ENCODE peak calls at places on chromosomes 7 and 10, in ten cellular contexts. W is ovary, O is K562, J is A549, T is suprapubic skin, I is GM12878, Z is SK-N-SH, R is stomach, V is sigmoid colon, S is HepG2. X is an unnamed sample.
A peak's percentile ranks its signal among the peaks of the same experiment; 100 is the strongest.

GRCh38 chr10:78570633-78571032 is 498.1 kb upstream of the ZMIZ1 start:
- DNase-seq in W (no peak), T (no peak), R (no peak), Z (no peak), I (no peak), O (no peak), J (no peak), S (no peak), V (peak; percentile 61), X (no peak)

GRCh38 chr10:89206402-89207180 is 526 bp downstream of the CH25H start:
- DNase-seq in W (peak; percentile 66), Z (peak; percentile 57), I (no peak), V (peak; percentile 74), J (no peak), S (no peak), O (no peak), R (peak; percentile 26), T (peak; percentile 72), X (peak; percentile 14)

GRCh38 chr7:6642239-6642839 is 5.2 kb downstream of the ZNF316 start:
- DNase-seq in J (no peak), R (no peak), I (no peak), W (no peak), T (no peak), V (no peak), S (no peak), O (no peak), Z (no peak), X (no peak)

GRCh38 chr10:112092529-112092928 is 91.0 kb downstream of the GPAM start:
- DNase-seq in S (no peak), W (no peak), T (no peak), J (no peak), I (no peak), R (no peak), Z (no peak), O (no peak), V (no peak), X (no peak)

GRCh38 chr7:76314042-76314721 is 11.7 kb downstream of the HSPB1 start:
- DNase-seq in I (peak; percentile 71), O (peak; percentile 95), W (peak; percentile 98), T (peak; percentile 97), S (peak; percentile 85), J (peak; percentile 92), Z (peak; percentile 97), V (peak; percentile 98), R (peak; percentile 98), X (peak; percentile 95)

GRCh38 chr10:117339569-117339968 is 35.7 kb downstream of the PDZD8 start:
- DNase-seq in Z (no peak), T (no peak), V (no peak), O (no peak), S (no peak), R (no peak), J (no peak), W (no peak), I (no peak), X (no peak)

GRCh38 chr10:18601321-18601720 is 50.1 kb downstream of the NSUN6 start:
- DNase-seq in S (no peak), I (no peak), T (no peak), W (no peak), Z (no peak), O (no peak), J (peak; percentile 23), V (no peak), R (no peak), X (no peak)

GRCh38 chr7:67823345-67823744 is 826.7 kb downstream of the TYW1 start:
- DNase-seq in T (no peak), Z (no peak), R (peak; percentile 39), J (no peak), O (no peak), I (no peak), V (no peak), W (no peak), S (no peak), X (no peak)

DNA sequence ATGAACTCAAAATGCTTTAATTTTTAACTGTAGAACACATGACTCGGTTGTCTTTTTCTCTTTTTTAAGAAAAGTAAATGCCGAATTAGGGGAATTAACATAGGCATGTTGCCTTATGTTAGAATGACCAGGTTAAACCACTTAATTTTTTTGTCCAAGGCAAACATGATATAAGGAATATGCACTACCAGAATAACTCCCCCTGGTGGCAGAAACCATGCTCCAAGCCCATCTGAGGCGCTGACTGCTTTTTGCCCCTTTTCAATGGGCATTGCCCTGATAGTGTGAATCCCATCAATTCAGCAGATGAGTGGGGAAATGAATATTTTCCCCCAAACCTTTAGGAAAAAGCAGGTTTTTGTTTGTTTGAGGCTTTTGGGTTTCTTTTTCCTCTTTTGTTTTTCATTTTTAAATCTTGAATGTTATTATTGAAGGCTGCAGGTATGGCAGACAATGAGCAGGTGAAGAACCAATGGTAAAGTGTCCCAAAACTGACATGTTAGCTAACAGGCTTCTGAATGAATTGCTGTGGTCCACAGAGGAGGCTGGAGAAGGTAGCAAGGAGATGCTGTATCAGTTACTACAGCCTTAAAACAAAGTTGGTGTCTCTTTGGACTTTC is 284.3 kb downstream of the SORCS3 start:
- DNase-seq in W (no peak), O (peak; percentile 12), V (no peak), Z (peak; percentile 47), I (no peak), T (no peak), J (peak; percentile 7), S (peak; percentile 25), R (peak; percentile 42), X (no peak)
- TF ChIP-seq EP300 in W (no peak), O (no peak), V (no peak), Z (no peak), I (no peak), T (no peak), J (no peak), S (no peak), R (no peak), X (no peak)

GRCh38 chr7:102189756-102190155 is 96.9 kb upstream of the SH2B2 start:
- DNase-seq in R (no peak), I (no peak), T (no peak), V (no peak), W (no peak), J (no peak), Z (no peak), O (no peak), S (no peak), X (no peak)
- TF ChIP-seq EP300 in R (no peak), I (no peak), T (no peak), V (no peak), W (no peak), J (no peak), Z (no peak), O (no peak), S (no peak), X (no peak)

GRCh38 chr7:19143930-19144574 is 1.2 kb downstream of the FERD3L start:
- DNase-seq in T (no peak), O (no peak), Z (peak; percentile 23), W (no peak), V (no peak), R (no peak), I (no peak), J (no peak), S (no peak), X (no peak)

GRCh38 chr7:19145429-19146201 is 394 bp upstream of the FERD3L start:
- DNase-seq in T (no peak), W (no peak), R (no peak), O (no peak), V (no peak), Z (peak; percentile 17), I (no peak), J (no peak), S (no peak), X (no peak)

GRCh38 chr7:19144661-19145428 is at the start of gene FERD3L:
- DNase-seq in Z (peak; percentile 17), R (no peak), J (no peak), S (no peak), T (no peak), V (peak; percentile 50), I (no peak), W (no peak), O (no peak), X (no peak)

DNA sequence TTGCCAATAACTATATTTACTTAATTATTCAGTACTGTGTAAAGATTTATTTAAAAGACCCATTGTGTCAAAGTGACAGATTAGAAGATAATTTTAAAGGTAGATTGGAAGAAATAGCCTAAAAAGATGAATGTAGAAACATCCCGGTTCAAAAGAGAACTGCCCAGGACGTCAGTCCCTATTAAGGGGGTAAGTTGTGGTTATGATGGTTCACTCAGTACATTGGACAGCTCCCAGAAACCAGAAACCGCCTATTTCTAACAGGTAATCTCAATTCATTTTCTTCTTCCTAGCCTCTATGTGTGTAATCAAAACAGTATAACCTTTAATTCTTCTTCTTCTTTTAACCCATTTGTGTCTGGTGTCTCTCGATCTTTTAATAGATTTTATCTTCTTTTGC is 1.5 kb upstream of the FERD3L start:
- DNase-seq in R (no peak), Z (peak; percentile 23), I (no peak), J (no peak), S (no peak), V (no peak), O (no peak), T (no peak), W (no peak), X (no peak)
- TF ChIP-seq EP300 in R (no peak), Z (no peak), I (no peak), J (no peak), S (no peak), V (no peak), O (no peak), T (no peak), W (no peak), X (no peak)

GRCh38 chr7:112567388-112567787 is 86.6 kb downstream of the LSMEM1 start:
- DNase-seq in O (no peak), S (no peak), R (no peak), J (no peak), Z (no peak), V (no peak), W (no peak), T (no peak), I (no peak), X (no peak)

GRCh38 chr7:112575864-112576263 is 95.1 kb downstream of the LSMEM1 start:
- DNase-seq in W (no peak), R (no peak), V (no peak), J (no peak), Z (no peak), T (no peak), I (no peak), O (no peak), S (peak; percentile 35), X (no peak)

GRCh38 chr7:112573302-112574039 is 92.7 kb downstream of the LSMEM1 start:
- DNase-seq in J (no peak), T (no peak), O (peak; percentile 92), R (no peak), W (no peak), Z (no peak), I (no peak), V (no peak), S (no peak), X (no peak)

GRCh38 chr7:112571852-112572607 is 91.2 kb downstream of the LSMEM1 start:
- DNase-seq in I (no peak), O (no peak), T (no peak), Z (no peak), R (no peak), V (no peak), S (peak; percentile 11), J (no peak), W (no peak), X (no peak)

DNA sequence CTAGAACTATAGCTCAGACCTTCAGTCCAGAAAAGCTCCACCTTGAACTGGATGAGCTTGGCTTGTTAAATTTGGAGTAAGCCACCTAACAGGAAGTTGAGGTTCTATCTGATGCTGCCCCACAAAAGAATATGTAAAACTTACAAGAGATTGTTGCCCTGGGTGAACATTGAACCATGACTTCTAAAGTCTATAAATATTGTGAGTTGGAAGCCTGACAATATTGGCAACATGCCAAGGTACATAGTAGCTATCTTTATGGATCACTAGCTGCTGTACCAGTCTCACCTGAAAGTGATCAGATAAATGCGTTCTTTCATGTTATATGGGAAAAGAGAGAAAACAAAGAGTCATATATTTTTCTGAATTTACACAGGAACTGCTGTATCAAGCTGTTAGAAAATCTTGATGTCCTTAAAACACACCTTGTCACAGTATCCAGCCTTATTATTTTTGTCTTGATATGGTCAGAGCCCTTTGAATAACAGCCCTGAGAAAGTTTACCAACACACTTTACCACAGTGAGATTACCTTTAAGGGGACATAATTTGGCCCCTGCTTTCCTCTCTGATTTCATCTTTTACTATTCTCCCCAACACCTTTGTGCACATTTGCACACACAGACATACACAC is 92.0 kb downstream of the LSMEM1 start:
- DNase-seq in O (no peak), W (no peak), J (no peak), S (peak; percentile 70), R (no peak), V (no peak), T (no peak), Z (no peak), I (no peak), X (no peak)
- TF ChIP-seq EP300 in O (no peak), W (no peak), J (no peak), S (no peak), R (no peak), V (no peak), T (no peak), Z (no peak), I (no peak), X (no peak)